ENCODE peak calls at places on chromosome 17, in five cellular contexts. V is brain microvascular endothelial cell; H is spleen; G is upper lobe of right lung; L is CD8-positive, alpha-beta T cell. X is an unnamed sample.
A peak's percentile ranks its signal among the peaks of the same experiment; 100 is the strongest.

GRCh38 chr17:4616456-4616855 is 25.0 kb downstream of the ALOX15 start:
- DNase-seq in V (no peak), H (no peak), G (no peak), L (no peak), X (no peak)

GRCh38 chr17:42918902-42919521 is 18.4 kb downstream of the G6PC1 start:
- DNase-seq in V (no peak), H (no peak), G (no peak), L (no peak), X (no peak)

GRCh38 chr17:51739245-51739886 is 419.1 kb downstream of the CA10 start:
- DNase-seq in V (no peak), H (no peak), G (no peak), L (no peak), X (no peak)

GRCh38 chr17:35218901-35219300 is 24.0 kb upstream of the SLFN5 start:
- DNase-seq in V (no peak), H (no peak), G (no peak), L (no peak), X (no peak)

GRCh38 chr17:65301184-65301583 is 164.0 kb downstream of the RGS9 start:
- DNase-seq in V (no peak), H (no peak), G (no peak), L (no peak), X (no peak)

GRCh38 chr17:49741009-49741691 is 22.8 kb downstream of the FAM117A start:
- DNase-seq in V (no peak), H (no peak), G (no peak), L (no peak), X (peak; percentile 62)

GRCh38 chr17:9465216-9465921 is 110.3 kb downstream of the STX8 start:
- DNase-seq in V (peak; percentile 59), H (no peak), G (no peak), L (no peak), X (no peak)

GRCh38 chr17:70929226-70929625 is 759.9 kb downstream of the KCNJ2 start:
- DNase-seq in V (no peak), H (no peak), G (no peak), L (no peak), X (no peak)

GRCh38 chr17:18947866-18948265 is 4.1 kb upstream of the SLC5A10 start:
- DNase-seq in V (no peak), H (no peak), G (peak; percentile 27), L (no peak), X (no peak)

GRCh38 chr17:73586153-73586906 is 57.9 kb downstream of the SDK2 start:
- DNase-seq in V (no peak), H (no peak), G (no peak), L (no peak), X (no peak)

GRCh38 chr17:63440127-63440769 is 5.9 kb downstream of the CYB561 start:
- DNase-seq in V (no peak), H (no peak), G (no peak), L (no peak), X (no peak)

GRCh38 chr17:81049372-81049911 is 14.5 kb downstream of the BAIAP2 start:
- DNase-seq in V (no peak), H (no peak), G (no peak), L (peak; percentile 18), X (no peak)

GRCh38 chr17:81140695-81141094 is 24.6 kb upstream of the PVALEF start:
- DNase-seq in V (no peak), H (no peak), G (no peak), L (no peak), X (no peak)

GRCh38 chr17:29740017-29740416 is 117.3 kb upstream of the CORO6 start:
- DNase-seq in V (no peak), H (no peak), G (no peak), L (no peak), X (no peak)

GRCh38 chr17:52673791-52674190 is 515.3 kb upstream of the CA10 start:
- DNase-seq in V (no peak), H (no peak), G (no peak), L (no peak), X (no peak)

GRCh38 chr17:4532860-4533521 is 22.2 kb downstream of the MYBBP1A start:
- DNase-seq in V (no peak), H (no peak), G (no peak), L (no peak), X (no peak)

GRCh38 chr17:42780816-42781638 is 617 bp downstream of the WNK4 start:
- DNase-seq in V (no peak), H (peak; percentile 69), G (no peak), L (no peak), X (no peak)

GRCh38 chr17:55219484-55219883 is 45.3 kb upstream of the HLF start:
- DNase-seq in V (no peak), H (no peak), G (no peak), L (no peak), X (no peak)

GRCh38 chr17:58344047-58344790 is 7.8 kb downstream of the SUPT4H1 start:
- DNase-seq in V (no peak), H (peak; percentile 92), G (peak; percentile 55), L (peak; percentile 77), X (peak; percentile 66)

GRCh38 chr17:50514936-50515702 is 6.9 kb downstream of the MYCBPAP start:
- DNase-seq in V (no peak), H (peak; percentile 25), G (no peak), L (no peak), X (no peak)

GRCh38 chr17:794876-795275 is 12.7 kb downstream of the MRM3 start:
- DNase-seq in V (peak; percentile 60), H (peak; percentile 88), G (peak; percentile 84), L (peak; percentile 43), X (peak; percentile 85)

GRCh38 chr17:82356028-82356427 is 3.0 kb upstream of the TEX19 start:
- DNase-seq in V (no peak), H (no peak), G (peak; percentile 81), L (no peak), X (no peak)

GRCh38 chr17:61416540-61417363 is 17.1 kb downstream of the TBX2 start:
- DNase-seq in V (peak; percentile 77), H (peak; percentile 88), G (peak; percentile 92), L (peak; percentile 59), X (peak; percentile 87)

GRCh38 chr17:50310455-50311111 is 35.3 kb upstream of the XYLT2 start:
- DNase-seq in V (no peak), H (no peak), G (no peak), L (no peak), X (no peak)

GRCh38 chr17:59349178-59349577 is 17.7 kb downstream of the YPEL2 start:
- DNase-seq in V (no peak), H (no peak), G (no peak), L (no peak), X (no peak)

GRCh38 chr17:78379134-78379497 is 667 bp downstream of the PGS1 start:
- DNase-seq in V (peak; percentile 79), H (no peak), G (no peak), L (no peak), X (no peak)

GRCh38 chr17:78377858-78378224 is 608 bp upstream of the PGS1 start:
- DNase-seq in V (no peak), H (peak; percentile 75), G (no peak), L (no peak), X (no peak)

GRCh38 chr17:78380370-78380769 is 1.9 kb downstream of the PGS1 start:
- DNase-seq in V (no peak), H (no peak), G (no peak), L (no peak), X (no peak)

GRCh38 chr17:78376161-78376560 is 2.3 kb upstream of the PGS1 start:
- DNase-seq in V (no peak), H (no peak), G (no peak), L (no peak), X (no peak)

GRCh38 chr17:78378225-78379133 is at the start of gene PGS1:
- DNase-seq in V (peak; percentile 52), H (peak; percentile 96), G (peak; percentile 92), L (peak; percentile 82), X (peak; percentile 90)
- TF ChIP-seq CTCF in V (no peak), H (no peak), G (no peak), L (no peak), X (no peak)

DNA sequence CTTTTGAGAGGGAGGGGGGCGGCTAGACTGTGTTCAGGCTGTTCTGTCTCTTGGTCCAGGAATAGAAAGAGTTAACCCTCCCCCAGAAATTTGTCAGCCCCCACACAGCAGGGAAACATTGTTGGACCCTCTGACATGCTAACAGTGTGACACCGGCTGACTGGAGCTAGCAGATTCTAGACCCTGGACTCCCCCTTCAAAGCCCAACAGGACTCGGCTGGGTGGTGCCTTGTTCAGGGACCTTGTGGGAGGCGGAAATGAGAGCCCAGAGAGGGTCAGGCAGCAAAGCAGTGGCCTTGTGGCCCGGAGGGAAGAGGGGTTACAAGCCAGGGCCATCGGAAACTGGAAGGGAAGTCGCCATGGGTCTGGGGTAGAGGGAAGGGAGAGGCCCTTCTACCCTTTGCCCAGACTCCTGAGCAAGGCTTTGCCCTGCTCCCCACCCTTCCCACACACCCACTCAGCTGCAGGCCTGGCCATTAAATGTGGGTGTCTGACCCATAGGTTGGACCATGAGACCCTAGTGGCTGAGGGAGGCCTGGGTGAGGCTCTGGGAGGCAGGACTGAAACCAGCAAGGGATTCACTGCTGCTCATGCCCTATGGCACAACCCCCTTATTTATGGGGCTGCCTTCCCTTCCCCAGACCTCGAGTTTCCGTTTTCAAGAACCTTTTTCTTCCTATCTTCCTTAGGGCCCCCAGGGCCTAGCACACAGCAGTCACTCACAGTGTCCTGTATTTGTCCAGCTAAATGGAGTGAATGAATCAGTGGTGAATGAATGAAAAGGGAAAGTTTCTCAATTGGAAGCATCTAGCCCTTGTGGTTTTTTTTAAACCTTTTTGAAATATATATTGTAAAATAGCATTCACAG is 44.8 kb downstream of the RAI1 start:
- DNase-seq in V (no peak), H (peak; percentile 86), G (no peak), L (no peak), X (no peak)
- TF ChIP-seq CTCF in V (no peak), H (no peak), G (no peak), L (no peak), X (no peak)

GRCh38 chr17:67947325-67947813 is 48.9 kb downstream of the C17orf58 start:
- DNase-seq in V (no peak), H (no peak), G (no peak), L (no peak), X (no peak)

GRCh38 chr17:67944035-67944434 is 52.2 kb downstream of the C17orf58 start:
- DNase-seq in V (no peak), H (no peak), G (no peak), L (no peak), X (no peak)

GRCh38 chr17:67942810-67943209 is 53.5 kb downstream of the C17orf58 start:
- DNase-seq in V (no peak), H (no peak), G (no peak), L (no peak), X (no peak)
- TF ChIP-seq CTCF in V (peak; percentile 68), H (no peak), G (peak; percentile 40), L (peak; percentile 39), X (peak; percentile 30)

DNA sequence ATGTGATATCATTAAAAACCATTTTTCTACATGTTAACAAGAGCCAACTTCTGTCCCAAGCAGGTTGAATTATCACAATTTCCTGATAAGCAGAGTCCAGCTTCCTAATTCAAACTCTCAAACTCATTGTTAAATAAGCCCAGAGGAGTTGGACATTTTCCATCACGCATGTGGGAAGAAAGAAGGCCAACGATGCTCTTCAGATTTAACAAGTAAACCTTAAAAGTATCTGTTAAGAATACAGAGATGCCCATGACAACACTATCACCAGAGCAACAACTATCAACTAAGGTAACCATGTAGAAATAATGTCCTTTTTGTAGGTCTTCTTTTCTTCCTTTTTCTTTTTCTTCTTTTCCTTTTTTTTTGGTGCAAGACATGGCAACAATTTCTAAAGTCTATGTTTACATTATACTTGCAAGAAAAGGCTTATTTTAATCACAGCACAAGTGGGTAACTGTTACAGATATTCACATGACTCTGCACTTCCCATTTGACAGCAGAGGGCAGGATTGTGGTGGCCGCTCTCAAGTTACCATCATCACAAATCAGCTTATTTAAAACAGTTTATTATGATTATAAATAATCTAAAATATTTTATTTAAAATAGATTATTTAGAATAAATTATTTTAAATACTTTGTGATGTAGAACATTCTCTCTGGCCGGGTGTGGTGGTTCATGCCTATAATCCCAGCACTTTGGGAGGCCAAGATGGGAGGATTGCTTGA is 35.7 kb upstream of the DHRS7B start:
- DNase-seq in V (no peak), H (no peak), G (no peak), L (no peak), X (no peak)
- TF ChIP-seq CTCF in V (no peak), H (no peak), G (no peak), L (no peak), X (no peak)